ENCODE peak calls at places on chromosomes 7 and 10, in six cellular contexts. Q is hepatocyte; E is transverse colon; P is HCT116; V is left ventricle myocardium inferior; K is naive thymus-derived CD4-positive, alpha-beta T cell. U is an unnamed sample.

GRCh38 chr7:101823086-101823485 is 5.7 kb downstream of the CUX1 start:
- DNase-seq in Q (no peak), E (no peak), P (no peak), V (no peak), K (no peak), U (no peak)

GRCh38 chr7:15729746-15730145 is 43.3 kb upstream of the MEOX2 start:
- DNase-seq in Q (no peak), E (no peak), P (no peak), V (no peak), K (no peak), U (no peak)

GRCh38 chr10:93464826-93465388 is 17.2 kb downstream of the MYOF start:
- DNase-seq in Q (no peak), E (no peak), P (no peak), V (no peak), K (no peak), U (no peak)

GRCh38 chr10:772227-772637 is 82.8 kb upstream of the DIP2C start:
- DNase-seq in Q (no peak), E (no peak), P (no peak), V (no peak), K (no peak), U (no peak)

GRCh38 chr10:26455567-26456315 is 17.6 kb downstream of the APBB1IP start:
- DNase-seq in Q (no peak), E (no peak), P (no peak), V (no peak), K (no peak), U (no peak)

GRCh38 chr7:50868426-50869100 is 85.9 kb upstream of the GRB10 start:
- DNase-seq in Q (no peak), E (no peak), P (no peak), V (no peak), K (no peak), U (no peak)

GRCh38 chr10:74332398-74332797 is 181.4 kb downstream of the ADK start:
- DNase-seq in Q (no peak), E (no peak), P (no peak), V (no peak), K (no peak), U (no peak)

GRCh38 chr7:158001621-158002320 is 585.9 kb downstream of the PTPRN2 start:
- DNase-seq in Q (peak; percentile 31), E (no peak), P (no peak), V (no peak), K (no peak), U (no peak)

GRCh38 chr7:100406767-100407166 is 21.7 kb downstream of the ZCWPW1 start:
- DNase-seq in Q (no peak), E (no peak), P (no peak), V (no peak), K (no peak), U (no peak)

GRCh38 chr10:98251399-98251798 is 16.6 kb downstream of the LOXL4 start:
- DNase-seq in Q (no peak), E (no peak), P (no peak), V (no peak), K (no peak), U (no peak)

GRCh38 chr10:77138541-77138940 is 499.1 kb downstream of the KCNMA1 start:
- DNase-seq in Q (no peak), E (no peak), P (no peak), V (no peak), K (no peak), U (no peak)
- H3K4me3 ChIP-seq in Q (no peak overlapping the region), E (no peak overlapping the region), P (no peak overlapping the region), V (no peak overlapping the region), K (no peak overlapping the region), U (no peak overlapping the region)

DNA sequence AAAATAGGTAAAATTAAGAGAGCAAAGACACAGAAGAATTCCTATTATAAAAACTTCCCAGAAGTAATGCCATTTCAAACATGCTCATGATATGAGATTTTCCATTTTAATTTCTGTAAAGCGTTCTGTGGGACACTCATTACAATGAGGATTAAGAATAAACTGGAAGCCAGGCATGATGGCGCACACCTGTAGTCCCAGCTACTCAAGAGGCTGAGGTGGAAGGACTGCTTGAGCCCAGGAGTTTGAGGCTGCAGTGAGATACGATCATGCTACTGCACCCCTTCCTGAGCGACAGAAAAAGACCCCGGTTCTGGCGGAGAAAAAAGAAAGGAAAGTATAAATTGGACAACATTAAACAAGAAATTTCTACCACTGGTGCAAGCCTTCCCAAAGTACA is 1.5 kb downstream of the DNA2 start:
- DNase-seq in Q (no peak), E (no peak), P (no peak), V (no peak), K (no peak), U (no peak)
- H3K4me3 ChIP-seq in Q (no peak overlapping the region), E (no peak overlapping the region), P (peak overlapping the region; percentile 73), V (no peak overlapping the region), K (no peak overlapping the region), U (no peak overlapping the region)

GRCh38 chr7:69871213-69871885 is 273.1 kb downstream of the AUTS2 start:
- DNase-seq in Q (no peak), E (no peak), P (no peak), V (no peak), K (no peak), U (no peak)
- H3K4me3 ChIP-seq in Q (no peak overlapping the region), E (no peak overlapping the region), P (no peak overlapping the region), V (no peak overlapping the region), K (no peak overlapping the region), U (no peak overlapping the region)

GRCh38 chr10:43399911-43400310 is 9.1 kb downstream of the HNRNPF start:
- DNase-seq in Q (no peak), E (no peak), P (no peak), V (no peak), K (no peak), U (no peak)

GRCh38 chr10:43403911-43404674 is 4.9 kb downstream of the HNRNPF start:
- DNase-seq in Q (no peak), E (no peak), P (no peak), V (no peak), K (no peak), U (peak; percentile 48)

GRCh38 chr10:43401627-43402026 is 7.4 kb downstream of the HNRNPF start:
- DNase-seq in Q (no peak), E (no peak), P (no peak), V (no peak), K (no peak), U (no peak)

GRCh38 chr10:43402880-43403452 is 6.0 kb downstream of the HNRNPF start:
- DNase-seq in Q (no peak), E (peak; percentile 51), P (no peak), V (no peak), K (no peak), U (no peak)

DNA sequence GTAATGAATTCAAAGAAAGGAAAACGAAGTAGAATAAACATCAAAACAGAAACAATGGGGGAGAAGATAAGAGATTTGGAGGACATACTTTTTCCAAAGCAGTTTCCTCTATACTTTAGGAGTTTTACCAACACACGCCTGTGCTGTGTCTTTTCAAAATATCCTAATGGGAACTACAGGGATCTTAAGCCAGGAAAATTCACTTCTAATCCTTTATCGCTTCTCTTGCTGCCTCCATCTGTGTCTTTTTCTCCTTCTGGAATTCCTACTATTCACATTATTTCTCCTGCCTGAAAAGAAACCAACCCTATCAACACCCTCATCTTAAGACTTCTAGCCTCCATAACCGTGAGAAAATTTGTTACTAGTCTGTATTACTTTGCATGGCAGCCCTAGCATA is 6.8 kb downstream of the HNRNPF start:
- DNase-seq in Q (no peak), E (no peak), P (no peak), V (no peak), K (no peak), U (no peak)
- H3K4me3 ChIP-seq in Q (no peak overlapping the region), E (no peak overlapping the region), P (no peak overlapping the region), V (no peak overlapping the region), K (no peak overlapping the region), U (no peak overlapping the region)

GRCh38 chr7:28433604-28434254 is 21.4 kb downstream of the CREB5 start:
- DNase-seq in Q (peak; percentile 67), E (no peak), P (no peak), V (no peak), K (no peak), U (no peak)

GRCh38 chr7:28434510-28434909 is 22.2 kb downstream of the CREB5 start:
- DNase-seq in Q (no peak), E (no peak), P (no peak), V (no peak), K (no peak), U (no peak)

GRCh38 chr7:28430626-28431025 is 18.3 kb downstream of the CREB5 start:
- DNase-seq in Q (no peak), E (no peak), P (no peak), V (no peak), K (no peak), U (no peak)

GRCh38 chr7:28433039-28433438 is 20.7 kb downstream of the CREB5 start:
- DNase-seq in Q (no peak), E (no peak), P (no peak), V (no peak), K (no peak), U (no peak)

GRCh38 chr7:28432105-28432504 is 19.8 kb downstream of the CREB5 start:
- DNase-seq in Q (no peak), E (no peak), P (no peak), V (no peak), K (no peak), U (no peak)
- H3K4me3 ChIP-seq in Q (no peak overlapping the region), E (no peak overlapping the region), P (no peak overlapping the region), V (peak overlapping the region; percentile 18), K (no peak overlapping the region), U (no peak overlapping the region)

GRCh38 chr7:7980134-7980533 is 11.5 kb downstream of the GLCCI1 start:
- DNase-seq in Q (no peak), E (no peak), P (no peak), V (no peak), K (no peak), U (no peak)

GRCh38 chr7:7978860-7979259 is 10.3 kb downstream of the GLCCI1 start:
- DNase-seq in Q (no peak), E (no peak), P (no peak), V (no peak), K (no peak), U (no peak)

GRCh38 chr7:7976677-7977076 is 8.1 kb downstream of the GLCCI1 start:
- DNase-seq in Q (no peak), E (no peak), P (no peak), V (no peak), K (no peak), U (no peak)

GRCh38 chr7:7977774-7978173 is 9.2 kb downstream of the GLCCI1 start:
- DNase-seq in Q (no peak), E (no peak), P (no peak), V (no peak), K (no peak), U (no peak)

GRCh38 chr7:7979556-7979955 is 11.0 kb downstream of the GLCCI1 start:
- DNase-seq in Q (no peak), E (no peak), P (no peak), V (no peak), K (no peak), U (no peak)
- H3K4me3 ChIP-seq in Q (no peak overlapping the region), E (no peak overlapping the region), P (no peak overlapping the region), V (no peak overlapping the region), K (no peak overlapping the region), U (no peak overlapping the region)

DNA sequence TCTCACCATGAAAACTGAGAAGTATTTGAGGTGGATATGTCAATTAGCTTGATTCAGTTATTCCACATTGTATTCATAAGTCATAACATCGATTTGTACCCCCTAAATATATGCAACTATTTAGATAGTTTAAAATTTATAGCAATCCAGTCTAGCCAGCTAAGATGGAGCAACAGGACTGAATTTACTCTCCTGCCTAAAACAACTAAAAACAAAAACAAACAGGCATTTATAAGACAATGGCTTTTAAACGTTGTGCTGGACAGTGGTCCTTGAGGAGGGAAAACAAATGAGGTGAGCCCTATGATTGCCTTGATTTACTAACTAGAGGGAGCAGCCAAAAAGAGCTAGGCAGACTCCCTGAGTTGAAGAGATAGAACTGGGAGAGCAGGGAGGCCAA is 814 bp upstream of the GPAM start:
- DNase-seq in Q (no peak), E (no peak), P (no peak), V (no peak), K (no peak), U (no peak)
- H3K4me3 ChIP-seq in Q (peak overlapping the region; percentile 83), E (peak overlapping the region; percentile 66), P (peak overlapping the region; percentile 75), V (peak overlapping the region; percentile 90), K (peak overlapping the region; percentile 88), U (peak overlapping the region; percentile 95)

U was measured in CD4-positive, alpha-beta memory T cell.